ENCODE peak calls at places on chromosomes 6 and 20, in five cellular contexts. E is stomach; U is activated naive CD4-positive, alpha-beta T cell treated with anti-CD3 and anti-CD28 coated beads, Interleukin-2, amount 50 U/mL, for 16 hours; V is upper lobe of right lung; M is cardiac fibroblast. A is an unnamed sample.

GRCh38 chr6:141291322-141291721 is 841.4 kb upstream of the GJE1 start:
- DNase-seq in E (no peak), U (no peak), V (no peak), M (no peak), A (no peak)

GRCh38 chr6:134240664-134241431 is 77.1 kb downstream of the SGK1 start:
- DNase-seq in E (peak), U (peak), V (peak), M (no peak), A (no peak)

GRCh38 chr6:2103644-2104523 is 141.5 kb downstream of the GMDS start:
- DNase-seq in E (no peak), U (no peak), V (no peak), M (peak), A (no peak)

GRCh38 chr6:112054520-112055160 is 736 bp downstream of the CCN6 start:
- DNase-seq in E (no peak), U (no peak), V (no peak), M (no peak), A (no peak)

GRCh38 chr6:166671434-166672061 is 44.5 kb upstream of the RPS6KA2 start:
- DNase-seq in E (no peak), U (no peak), V (peak), M (peak), A (no peak)

GRCh38 chr6:12523726-12524125 is 192.8 kb upstream of the PHACTR1 start:
- DNase-seq in E (no peak), U (no peak), V (no peak), M (peak), A (no peak)

GRCh38 chr6:47105469-47106188 is 63.5 kb upstream of the ADGRF1 start:
- DNase-seq in E (no peak), U (no peak), V (no peak), M (no peak), A (peak)

GRCh38 chr6:105428342-105428957 is 25.6 kb upstream of the PREP start:
- DNase-seq in E (no peak), U (no peak), V (no peak), M (peak), A (no peak)

GRCh38 chr6:2819891-2820814 is 21.5 kb downstream of the SERPINB1 start:
- DNase-seq in E (no peak), U (no peak), V (no peak), M (peak), A (no peak)

GRCh38 chr6:161222706-161223234 is 51.1 kb downstream of the AGPAT4 start:
- DNase-seq in E (no peak), U (no peak), V (no peak), M (no peak), A (no peak)

GRCh38 chr20:36017034-36017951 is 48.9 kb downstream of the CNBD2 start:
- DNase-seq in E (peak), U (no peak), V (peak), M (peak), A (peak)

GRCh38 chr20:53856675-53857295 is 213.6 kb downstream of the BCAS1 start:
- DNase-seq in E (no peak), U (no peak), V (no peak), M (no peak), A (no peak)

GRCh38 chr20:54405540-54405939 is 69.9 kb upstream of the DOK5 start:
- DNase-seq in E (no peak), U (no peak), V (no peak), M (peak), A (no peak)

GRCh38 chr6:134361011-134361410 is 43.1 kb upstream of the SGK1 start:
- DNase-seq in E (no peak), U (no peak), V (no peak), M (no peak), A (no peak)

GRCh38 chr6:41209976-41210375 is 9.0 kb upstream of the TREML2 start:
- DNase-seq in E (no peak), U (no peak), V (no peak), M (no peak), A (no peak)

GRCh38 chr6:137680678-137681346 is 186.2 kb upstream of the TNFAIP3 start:
- DNase-seq in E (no peak), U (no peak), V (no peak), M (peak), A (no peak)

GRCh38 chr6:136365781-136366354 is 76.2 kb upstream of the BCLAF1 start:
- DNase-seq in E (peak), U (no peak), V (peak), M (no peak), A (no peak)

GRCh38 chr6:83258517-83258916 is 65.4 kb downstream of the RWDD2A start:
- DNase-seq in E (no peak), U (no peak), V (no peak), M (no peak), A (no peak)

GRCh38 chr20:44582321-44583025 is at the start of gene PKIG:
- DNase-seq in E (no peak), U (no peak), V (no peak), M (peak), A (no peak)

GRCh38 chr6:158256746-158257424 is 55.4 kb upstream of the TULP4 start:
- DNase-seq in E (no peak), U (no peak), V (no peak), M (no peak), A (no peak)

GRCh38 chr6:106117579-106117978 is 31.4 kb downstream of the PRDM1 start:
- DNase-seq in E (no peak), U (peak), V (no peak), M (no peak), A (no peak)

GRCh38 chr6:107114872-107115694 is at the start of gene BEND3:
- DNase-seq in E (peak), U (peak), V (peak), M (peak), A (peak)

GRCh38 chr20:31638317-31638716 is 605 bp downstream of the COX4I2 start:
- DNase-seq in E (no peak), U (no peak), V (no peak), M (no peak), A (no peak)

GRCh38 chr20:20410678-20411077 is 42.8 kb downstream of the INSM1 start:
- DNase-seq in E (peak), U (no peak), V (no peak), M (peak), A (peak)

GRCh38 chr6:41813956-41814355 is 26.5 kb downstream of the TOMM6 start:
- DNase-seq in E (no peak), U (no peak), V (no peak), M (no peak), A (no peak)